ENCODE peak calls at places on chromosomes 3 and 15, in six cellular contexts. One of them, this sample, is unnamed.
A peak's percentile ranks its signal among the peaks of the same experiment; 100 is the strongest.

GRCh38 chr15:47466357-47466756 is 250.9 kb upstream of the SEMA6D start:
- DNase-seq in heart left ventricle: no peak
- DNase-seq in prostate gland: no peak
- DNase-seq in breast epithelium: no peak
- DNase-seq in tibial nerve: no peak
- DNase-seq in A549: no peak
- DNase-seq in this sample: no peak

GRCh38 chr15:69008056-69008455 is 6.4 kb upstream of the NOX5 start:
- DNase-seq in tibial nerve: no peak
- DNase-seq in A549: no peak
- DNase-seq in heart left ventricle: no peak
- DNase-seq in breast epithelium: no peak
- DNase-seq in prostate gland: no peak
- DNase-seq in this sample: no peak

GRCh38 chr3:55488398-55489055 is 1.4 kb upstream of the WNT5A start:
- DNase-seq in A549: peak; percentile 37
- DNase-seq in prostate gland: peak; percentile 53
- DNase-seq in tibial nerve: no peak
- DNase-seq in breast epithelium: peak; percentile 59
- DNase-seq in heart left ventricle: peak; percentile 64
- DNase-seq in this sample: peak; percentile 78

GRCh38 chr3:134495980-134496379 is 10.1 kb downstream of the CEP63 start:
- DNase-seq in prostate gland: no peak
- DNase-seq in A549: no peak
- DNase-seq in tibial nerve: no peak
- DNase-seq in breast epithelium: no peak
- DNase-seq in heart left ventricle: no peak
- DNase-seq in this sample: no peak

GRCh38 chr3:27279153-27279552 is 90.0 kb downstream of the NEK10 start:
- DNase-seq in breast epithelium: no peak
- DNase-seq in heart left ventricle: no peak
- DNase-seq in prostate gland: no peak
- DNase-seq in A549: peak; percentile 19
- DNase-seq in tibial nerve: no peak
- DNase-seq in this sample: no peak

GRCh38 chr15:69784808-69785550 is 312.7 kb downstream of the TLE3 start:
- DNase-seq in A549: no peak
- DNase-seq in prostate gland: no peak
- DNase-seq in tibial nerve: no peak
- DNase-seq in breast epithelium: no peak
- DNase-seq in heart left ventricle: no peak
- DNase-seq in this sample: no peak

GRCh38 chr15:45863881-45864580 is 229.2 kb downstream of the SQOR start:
- DNase-seq in prostate gland: peak; percentile 44
- DNase-seq in heart left ventricle: no peak
- DNase-seq in A549: no peak
- DNase-seq in tibial nerve: no peak
- DNase-seq in breast epithelium: no peak
- DNase-seq in this sample: no peak

GRCh38 chr15:52636459-52636858 is 42.7 kb downstream of the ATOSA start:
- DNase-seq in heart left ventricle: no peak
- DNase-seq in prostate gland: no peak
- DNase-seq in A549: no peak
- DNase-seq in tibial nerve: no peak
- DNase-seq in breast epithelium: no peak
- DNase-seq in this sample: no peak

GRCh38 chr3:124829819-124830554 is 57.2 kb downstream of the ITGB5 start:
- DNase-seq in breast epithelium: no peak
- DNase-seq in heart left ventricle: no peak
- DNase-seq in prostate gland: no peak
- DNase-seq in A549: no peak
- DNase-seq in tibial nerve: no peak
- DNase-seq in this sample: no peak

GRCh38 chr3:128956440-128956839 is 37.4 kb downstream of the CFAP92 start:
- DNase-seq in breast epithelium: no peak
- DNase-seq in A549: no peak
- DNase-seq in tibial nerve: no peak
- DNase-seq in heart left ventricle: no peak
- DNase-seq in prostate gland: no peak
- DNase-seq in this sample: no peak

GRCh38 chr3:4776980-4777581 is 202.2 kb upstream of the BHLHE40 start:
- DNase-seq in A549: peak; percentile 79
- DNase-seq in heart left ventricle: no peak
- DNase-seq in tibial nerve: no peak
- DNase-seq in breast epithelium: no peak
- DNase-seq in prostate gland: peak; percentile 57
- DNase-seq in this sample: no peak

GRCh38 chr3:23094890-23095462 is 108.2 kb upstream of the UBE2E2 start:
- DNase-seq in breast epithelium: no peak
- DNase-seq in heart left ventricle: no peak
- DNase-seq in A549: peak; percentile 70
- DNase-seq in tibial nerve: no peak
- DNase-seq in prostate gland: no peak
- DNase-seq in this sample: no peak

GRCh38 chr3:96983731-96984130 is 169.3 kb downstream of the EPHA6 start:
- DNase-seq in A549: no peak
- DNase-seq in tibial nerve: no peak
- DNase-seq in heart left ventricle: no peak
- DNase-seq in breast epithelium: no peak
- DNase-seq in prostate gland: no peak
- DNase-seq in this sample: no peak

GRCh38 chr15:70494529-70494860 is 268.9 kb downstream of the UACA start:
- DNase-seq in breast epithelium: no peak
- DNase-seq in heart left ventricle: no peak
- DNase-seq in A549: no peak
- DNase-seq in prostate gland: no peak
- DNase-seq in tibial nerve: no peak
- DNase-seq in this sample: no peak

GRCh38 chr3:32815812-32816438 is 1.9 kb upstream of the TRIM71 start:
- DNase-seq in heart left ventricle: no peak
- DNase-seq in breast epithelium: no peak
- DNase-seq in A549: no peak
- DNase-seq in tibial nerve: no peak
- DNase-seq in prostate gland: no peak
- DNase-seq in this sample: no peak

GRCh38 chr3:58999779-59000170 is 50.0 kb downstream of the CFAP20DC start:
- DNase-seq in heart left ventricle: no peak
- DNase-seq in breast epithelium: no peak
- DNase-seq in tibial nerve: no peak
- DNase-seq in A549: no peak
- DNase-seq in prostate gland: no peak
- DNase-seq in this sample: no peak

GRCh38 chr15:95192923-95193322 is 961.6 kb downstream of the MCTP2 start:
- DNase-seq in tibial nerve: no peak
- DNase-seq in A549: no peak
- DNase-seq in prostate gland: no peak
- DNase-seq in heart left ventricle: no peak
- DNase-seq in breast epithelium: no peak
- DNase-seq in this sample: no peak

GRCh38 chr15:95196176-95196915 is 965.0 kb downstream of the MCTP2 start:
- DNase-seq in prostate gland: no peak
- DNase-seq in breast epithelium: no peak
- DNase-seq in tibial nerve: no peak
- DNase-seq in heart left ventricle: no peak
- DNase-seq in A549: no peak
- DNase-seq in this sample: no peak
- H3K4me3 ChIP-seq in prostate gland: no peak overlapping the region
- H3K4me3 ChIP-seq in breast epithelium: peak overlapping the region; percentile 31
- H3K4me3 ChIP-seq in tibial nerve: no peak overlapping the region
- H3K4me3 ChIP-seq in heart left ventricle: no peak overlapping the region
- H3K4me3 ChIP-seq in A549: peak overlapping the region; percentile 13
- H3K4me3 ChIP-seq in this sample: no peak overlapping the region

DNA sequence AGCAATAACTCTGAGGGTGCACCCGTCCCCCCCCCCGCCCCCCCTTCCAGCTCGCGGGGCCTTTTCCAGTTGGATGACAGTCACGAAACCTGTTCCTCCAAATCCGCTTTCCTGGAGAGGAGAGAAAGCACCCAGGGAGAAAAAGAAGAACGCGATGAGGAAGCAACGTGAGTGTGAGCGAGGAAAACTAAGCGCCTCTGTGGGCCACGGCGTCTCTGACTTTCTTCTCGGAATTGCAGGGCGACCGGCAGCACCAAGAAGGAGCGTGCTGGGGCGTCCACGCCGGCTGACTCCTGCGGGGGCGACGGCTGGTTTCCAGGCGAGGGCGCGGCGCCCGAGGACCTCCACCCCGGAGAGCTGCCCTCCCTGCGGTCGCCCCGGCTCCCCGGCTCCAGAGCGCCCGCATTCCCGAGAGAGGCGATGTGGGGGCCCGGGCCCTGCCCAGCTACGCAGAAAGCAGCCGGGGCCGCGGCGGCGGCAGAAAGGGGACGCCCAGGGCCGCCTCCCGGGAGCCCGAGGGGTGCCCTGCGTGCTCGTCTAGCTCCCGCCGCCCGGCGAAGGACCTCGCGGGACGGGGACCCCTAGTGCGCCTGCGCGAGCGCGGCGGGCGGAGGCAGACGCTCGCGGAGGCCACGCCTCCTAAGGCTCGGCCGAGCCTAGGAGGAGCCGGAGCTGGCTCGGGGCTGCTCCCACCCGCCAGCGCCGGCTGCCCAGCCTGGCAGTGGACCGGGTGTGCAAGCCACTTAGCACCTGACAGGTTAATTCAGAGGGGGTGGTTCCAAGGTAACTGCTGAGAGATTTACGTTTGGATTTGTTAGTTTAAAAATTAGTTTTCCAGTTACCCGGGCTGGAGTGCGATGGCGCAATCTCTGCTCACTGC is 15.3 kb upstream of the ADIPOQ start:
- DNase-seq in breast epithelium: peak; percentile 54
- DNase-seq in A549: peak; percentile 72
- DNase-seq in heart left ventricle: peak; percentile 88
- DNase-seq in tibial nerve: peak; percentile 52
- DNase-seq in prostate gland: peak; percentile 72
- DNase-seq in this sample: peak; percentile 81
- TF ChIP-seq POLR2A in breast epithelium: no peak
- TF ChIP-seq POLR2A in A549: peak; percentile 74
- TF ChIP-seq POLR2A in heart left ventricle: peak; percentile 71
- TF ChIP-seq POLR2A in tibial nerve: peak; percentile 57
- TF ChIP-seq POLR2A in prostate gland: peak; percentile 61
- TF ChIP-seq POLR2A in this sample: no peak

GRCh38 chr3:10344944-10345575 is 24.1 kb upstream of the SEC13 start:
- DNase-seq in heart left ventricle: peak; percentile 11
- DNase-seq in tibial nerve: no peak
- DNase-seq in prostate gland: no peak
- DNase-seq in breast epithelium: no peak
- DNase-seq in A549: no peak
- DNase-seq in this sample: no peak
- H3K27ac ChIP-seq in heart left ventricle: no peak overlapping the region
- H3K27ac ChIP-seq in tibial nerve: no peak overlapping the region
- H3K27ac ChIP-seq in prostate gland: no peak overlapping the region
- H3K27ac ChIP-seq in breast epithelium: no peak overlapping the region
- H3K27ac ChIP-seq in A549: no peak overlapping the region
- H3K27ac ChIP-seq in this sample: no peak overlapping the region

GRCh38 chr3:78317774-78318173 is 1277.9 kb downstream of the ROBO2 start:
- DNase-seq in prostate gland: no peak
- DNase-seq in heart left ventricle: no peak
- DNase-seq in breast epithelium: no peak
- DNase-seq in tibial nerve: no peak
- DNase-seq in A549: no peak
- DNase-seq in this sample: no peak

GRCh38 chr3:78314327-78314726 is 1274.4 kb downstream of the ROBO2 start:
- DNase-seq in breast epithelium: no peak
- DNase-seq in heart left ventricle: no peak
- DNase-seq in A549: no peak
- DNase-seq in prostate gland: no peak
- DNase-seq in tibial nerve: no peak
- DNase-seq in this sample: no peak
- H3K4me3 ChIP-seq in breast epithelium: no peak overlapping the region
- H3K4me3 ChIP-seq in heart left ventricle: no peak overlapping the region
- H3K4me3 ChIP-seq in A549: no peak overlapping the region
- H3K4me3 ChIP-seq in prostate gland: no peak overlapping the region
- H3K4me3 ChIP-seq in tibial nerve: no peak overlapping the region
- H3K4me3 ChIP-seq in this sample: no peak overlapping the region

GRCh38 chr15:90881978-90882721 is 2.2 kb upstream of the FES start:
- DNase-seq in prostate gland: no peak
- DNase-seq in heart left ventricle: no peak
- DNase-seq in A549: no peak
- DNase-seq in tibial nerve: no peak
- DNase-seq in breast epithelium: no peak
- DNase-seq in this sample: no peak
- TF ChIP-seq POLR2A in prostate gland: no peak
- TF ChIP-seq POLR2A in heart left ventricle: no peak
- TF ChIP-seq POLR2A in A549: no peak
- TF ChIP-seq POLR2A in tibial nerve: no peak
- TF ChIP-seq POLR2A in breast epithelium: no peak
- TF ChIP-seq POLR2A in this sample: peak; percentile 7